ENCODE peak calls at places on chromosomes 1 and 21, in six cellular contexts. One of them, this sample, is unnamed.

GRCh38 chr1:52142220-52143153 is 598 bp downstream of the ZFYVE9 start:
- DNase-seq in A549: peak
- DNase-seq in transverse colon: peak
- DNase-seq in SK-N-SH: peak
- DNase-seq in ovary: peak
- DNase-seq in K562: peak
- DNase-seq in this sample: no peak

GRCh38 chr1:201624741-201625646 is 86.1 kb downstream of the NAV1 start:
- DNase-seq in A549: peak
- DNase-seq in transverse colon: no peak
- DNase-seq in SK-N-SH: no peak
- DNase-seq in ovary: no peak
- DNase-seq in K562: no peak
- DNase-seq in this sample: no peak

GRCh38 chr1:184386271-184387068 is at the start of gene C1orf21:
- DNase-seq in A549: peak
- DNase-seq in transverse colon: peak
- DNase-seq in SK-N-SH: peak
- DNase-seq in ovary: peak
- DNase-seq in K562: peak
- DNase-seq in this sample: peak

GRCh38 chr1:236895665-236896387 is 100.7 kb downstream of the MTR start:
- DNase-seq in A549: no peak
- DNase-seq in transverse colon: no peak
- DNase-seq in SK-N-SH: peak
- DNase-seq in ovary: no peak
- DNase-seq in K562: no peak
- DNase-seq in this sample: no peak

GRCh38 chr1:110053557-110054428 is 16.7 kb downstream of the ALX3 start:
- DNase-seq in A549: peak
- DNase-seq in transverse colon: peak
- DNase-seq in SK-N-SH: peak
- DNase-seq in ovary: peak
- DNase-seq in K562: peak
- DNase-seq in this sample: no peak

GRCh38 chr1:85142753-85143152 is 58.1 kb downstream of the SYDE2 start:
- DNase-seq in A549: no peak
- DNase-seq in transverse colon: no peak
- DNase-seq in SK-N-SH: no peak
- DNase-seq in ovary: no peak
- DNase-seq in K562: no peak
- DNase-seq in this sample: no peak

GRCh38 chr1:27119270-27119618 is 35.7 kb downstream of the SLC9A1 start:
- DNase-seq in A549: no peak
- DNase-seq in transverse colon: no peak
- DNase-seq in SK-N-SH: no peak
- DNase-seq in ovary: no peak
- DNase-seq in K562: no peak
- DNase-seq in this sample: no peak

GRCh38 chr21:37263827-37264226 is 3.3 kb downstream of the VPS26C start:
- DNase-seq in A549: no peak
- DNase-seq in transverse colon: no peak
- DNase-seq in SK-N-SH: no peak
- DNase-seq in ovary: no peak
- DNase-seq in K562: no peak
- DNase-seq in this sample: no peak

GRCh38 chr1:111960971-111961370 is 28.5 kb downstream of the KCND3 start:
- DNase-seq in A549: no peak
- DNase-seq in transverse colon: no peak
- DNase-seq in SK-N-SH: no peak
- DNase-seq in ovary: no peak
- DNase-seq in K562: no peak
- DNase-seq in this sample: no peak

GRCh38 chr1:66998972-66999371 is 55.0 kb downstream of the SLC35D1 start:
- DNase-seq in A549: no peak
- DNase-seq in transverse colon: no peak
- DNase-seq in SK-N-SH: no peak
- DNase-seq in ovary: no peak
- DNase-seq in K562: no peak
- DNase-seq in this sample: no peak

GRCh38 chr1:87305096-87305495 is 23.6 kb upstream of the LMO4 start:
- DNase-seq in A549: no peak
- DNase-seq in transverse colon: no peak
- DNase-seq in SK-N-SH: no peak
- DNase-seq in ovary: no peak
- DNase-seq in K562: no peak
- DNase-seq in this sample: peak
- TF ChIP-seq EP300 in A549: no peak
- TF ChIP-seq EP300 in transverse colon: no peak
- TF ChIP-seq EP300 in SK-N-SH: no peak
- TF ChIP-seq EP300 in ovary: no peak
- TF ChIP-seq EP300 in K562: no peak
- TF ChIP-seq EP300 in this sample: no peak

GRCh38 chr1:9081473-9081872 is 12.0 kb upstream of the SLC2A5 start:
- DNase-seq in A549: no peak
- DNase-seq in transverse colon: no peak
- DNase-seq in SK-N-SH: no peak
- DNase-seq in ovary: no peak
- DNase-seq in K562: no peak
- DNase-seq in this sample: no peak
- H3K27ac ChIP-seq in A549: no peak
- H3K27ac ChIP-seq in transverse colon: no peak
- H3K27ac ChIP-seq in SK-N-SH: no peak
- H3K27ac ChIP-seq in ovary: no peak
- H3K27ac ChIP-seq in K562: no peak
- H3K27ac ChIP-seq in this sample: no peak

GRCh38 chr1:53175302-53175913 is 21.2 kb upstream of the CPT2 start:
- DNase-seq in A549: no peak
- DNase-seq in transverse colon: no peak
- DNase-seq in SK-N-SH: no peak
- DNase-seq in ovary: no peak
- DNase-seq in K562: no peak
- DNase-seq in this sample: no peak

GRCh38 chr1:53180951-53181350 is 15.7 kb upstream of the CPT2 start:
- DNase-seq in A549: no peak
- DNase-seq in transverse colon: no peak
- DNase-seq in SK-N-SH: no peak
- DNase-seq in ovary: no peak
- DNase-seq in K562: no peak
- DNase-seq in this sample: no peak

GRCh38 chr1:53172751-53173498 is 23.7 kb upstream of the CPT2 start:
- DNase-seq in A549: peak
- DNase-seq in transverse colon: peak
- DNase-seq in SK-N-SH: peak
- DNase-seq in ovary: no peak
- DNase-seq in K562: no peak
- DNase-seq in this sample: no peak

GRCh38 chr1:53180226-53180625 is 16.4 kb upstream of the CPT2 start:
- DNase-seq in A549: no peak
- DNase-seq in transverse colon: no peak
- DNase-seq in SK-N-SH: no peak
- DNase-seq in ovary: no peak
- DNase-seq in K562: no peak
- DNase-seq in this sample: no peak

GRCh38 chr1:53176452-53177344 is 19.9 kb upstream of the CPT2 start:
- DNase-seq in A549: peak
- DNase-seq in transverse colon: peak
- DNase-seq in SK-N-SH: peak
- DNase-seq in ovary: no peak
- DNase-seq in K562: no peak
- DNase-seq in this sample: no peak
- TF ChIP-seq CTCF in A549: peak
- TF ChIP-seq CTCF in transverse colon: no peak
- TF ChIP-seq CTCF in SK-N-SH: no peak
- TF ChIP-seq CTCF in ovary: no peak
- TF ChIP-seq CTCF in K562: no peak
- TF ChIP-seq CTCF in this sample: peak

GRCh38 chr1:187985897-187986654 is 1157.3 kb downstream of the PLA2G4A start:
- DNase-seq in A549: no peak
- DNase-seq in transverse colon: no peak
- DNase-seq in SK-N-SH: no peak
- DNase-seq in ovary: no peak
- DNase-seq in K562: no peak
- DNase-seq in this sample: no peak
- TF ChIP-seq EP300 in A549: no peak
- TF ChIP-seq EP300 in transverse colon: no peak
- TF ChIP-seq EP300 in SK-N-SH: no peak
- TF ChIP-seq EP300 in ovary: no peak
- TF ChIP-seq EP300 in K562: no peak
- TF ChIP-seq EP300 in this sample: no peak

GRCh38 chr1:248631354-248632041 is 3.4 kb downstream of the OR2T11 start:
- DNase-seq in A549: peak
- DNase-seq in transverse colon: peak
- DNase-seq in SK-N-SH: no peak
- DNase-seq in ovary: no peak
- DNase-seq in K562: no peak
- DNase-seq in this sample: no peak
- H3K27ac ChIP-seq in A549: no peak
- H3K27ac ChIP-seq in transverse colon: peak
- H3K27ac ChIP-seq in SK-N-SH: no peak
- H3K27ac ChIP-seq in ovary: no peak
- H3K27ac ChIP-seq in K562: no peak
- H3K27ac ChIP-seq in this sample: no peak

DNA sequence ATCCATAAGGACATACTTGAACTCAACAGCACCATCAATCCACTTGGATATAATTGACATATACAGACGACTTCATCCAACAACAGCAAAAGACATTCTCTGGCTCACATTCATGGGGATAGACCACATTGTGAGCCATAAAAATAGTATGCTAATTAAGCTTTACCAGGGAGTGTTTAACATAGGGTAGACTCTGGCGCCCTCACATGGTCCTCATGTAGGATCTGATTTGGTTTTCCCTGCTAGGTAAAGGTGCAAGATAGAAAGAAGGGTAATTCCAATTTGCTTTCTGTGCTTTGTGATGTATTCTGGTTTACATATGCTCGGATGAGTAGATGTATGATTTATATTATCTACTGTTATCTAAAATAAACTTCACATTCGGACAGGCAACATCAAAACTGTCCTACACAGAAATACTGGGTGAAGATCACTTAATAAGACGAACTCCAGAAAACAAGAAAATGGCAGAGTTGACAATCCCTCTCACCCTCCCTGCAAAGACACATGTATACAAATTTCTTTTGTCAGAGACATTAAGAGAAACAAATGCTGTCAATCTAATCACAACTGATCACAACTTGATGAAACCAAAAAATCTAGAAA is 27.7 kb downstream of the CR1L start:
- DNase-seq in A549: peak
- DNase-seq in transverse colon: peak
- DNase-seq in SK-N-SH: peak
- DNase-seq in ovary: no peak
- DNase-seq in K562: peak
- DNase-seq in this sample: no peak
- TF ChIP-seq CTCF in A549: peak
- TF ChIP-seq CTCF in transverse colon: peak
- TF ChIP-seq CTCF in SK-N-SH: peak
- TF ChIP-seq CTCF in ovary: no peak
- TF ChIP-seq CTCF in K562: peak
- TF ChIP-seq CTCF in this sample: no peak

GRCh38 chr1:183244466-183244865 is 58.4 kb downstream of the LAMC2 start:
- DNase-seq in A549: no peak
- DNase-seq in transverse colon: peak
- DNase-seq in SK-N-SH: no peak
- DNase-seq in ovary: peak
- DNase-seq in K562: no peak
- DNase-seq in this sample: peak
- TF ChIP-seq EP300 in A549: no peak
- TF ChIP-seq EP300 in transverse colon: no peak
- TF ChIP-seq EP300 in SK-N-SH: no peak
- TF ChIP-seq EP300 in ovary: peak
- TF ChIP-seq EP300 in K562: no peak
- TF ChIP-seq EP300 in this sample: no peak

DNA sequence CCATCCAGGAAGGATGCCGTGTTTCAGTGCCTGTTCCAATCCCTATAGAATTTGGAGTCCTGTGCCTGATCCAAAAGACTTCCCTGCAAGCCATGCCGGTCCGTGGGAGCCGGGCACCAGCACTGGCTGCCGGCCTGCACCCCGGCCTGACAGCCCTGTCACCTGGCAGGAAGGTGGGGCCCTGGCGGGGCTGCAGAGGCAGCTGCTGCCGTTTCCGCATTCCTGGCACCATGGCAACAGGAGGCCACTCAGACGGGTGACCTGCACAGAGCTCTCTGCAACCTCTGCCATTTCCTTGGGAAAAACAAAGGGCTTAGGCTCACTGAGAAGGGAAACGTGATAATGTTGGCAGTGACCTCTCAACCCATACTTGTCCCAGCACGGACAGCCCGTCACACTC is 63.2 kb upstream of the TMEM51 start:
- DNase-seq in A549: no peak
- DNase-seq in transverse colon: peak
- DNase-seq in SK-N-SH: no peak
- DNase-seq in ovary: no peak
- DNase-seq in K562: no peak
- DNase-seq in this sample: no peak
- H3K27ac ChIP-seq in A549: no peak
- H3K27ac ChIP-seq in transverse colon: no peak
- H3K27ac ChIP-seq in SK-N-SH: no peak
- H3K27ac ChIP-seq in ovary: peak
- H3K27ac ChIP-seq in K562: no peak
- H3K27ac ChIP-seq in this sample: no peak

GRCh38 chr1:244919320-244920282 is 55.3 kb upstream of the HNRNPU start:
- DNase-seq in A549: no peak
- DNase-seq in transverse colon: no peak
- DNase-seq in SK-N-SH: no peak
- DNase-seq in ovary: no peak
- DNase-seq in K562: no peak
- DNase-seq in this sample: no peak

GRCh38 chr1:244920911-244921310 is 56.6 kb upstream of the HNRNPU start:
- DNase-seq in A549: no peak
- DNase-seq in transverse colon: no peak
- DNase-seq in SK-N-SH: no peak
- DNase-seq in ovary: no peak
- DNase-seq in K562: no peak
- DNase-seq in this sample: no peak

GRCh38 chr1:244915736-244916135 is 51.4 kb upstream of the HNRNPU start:
- DNase-seq in A549: no peak
- DNase-seq in transverse colon: no peak
- DNase-seq in SK-N-SH: no peak
- DNase-seq in ovary: no peak
- DNase-seq in K562: no peak
- DNase-seq in this sample: no peak

GRCh38 chr1:244917271-244917670 is 52.9 kb upstream of the HNRNPU start:
- DNase-seq in A549: no peak
- DNase-seq in transverse colon: no peak
- DNase-seq in SK-N-SH: no peak
- DNase-seq in ovary: no peak
- DNase-seq in K562: no peak
- DNase-seq in this sample: no peak

GRCh38 chr1:244918422-244919319 is 54.3 kb upstream of the HNRNPU start:
- DNase-seq in A549: peak
- DNase-seq in transverse colon: peak
- DNase-seq in SK-N-SH: peak
- DNase-seq in ovary: peak
- DNase-seq in K562: peak
- DNase-seq in this sample: no peak
- TF ChIP-seq CTCF in A549: no peak
- TF ChIP-seq CTCF in transverse colon: no peak
- TF ChIP-seq CTCF in SK-N-SH: peak
- TF ChIP-seq CTCF in ovary: no peak
- TF ChIP-seq CTCF in K562: no peak
- TF ChIP-seq CTCF in this sample: peak